ENCODE peak calls at places on chromosome 11, in five cellular contexts. W, L, D, A and B are unnamed samples. For H3K4me1, the result is how much of the 10 kb centered on the place peaks cover.

GRCh38 chr11:109957601-109958000 is 135.6 kb upstream of the ZC3H12C start:
- DNase-seq in W (peak), D (no peak), L (no peak), A (no peak), B (no peak)

GRCh38 chr11:12182650-12183511 is 72.5 kb downstream of the MICAL2 start:
- DNase-seq in A (peak), D (peak), L (no peak), W (peak), B (peak)

GRCh38 chr11:46279393-46280099 is 2.1 kb downstream of the CREB3L1 start:
- DNase-seq in L (no peak), W (peak), D (peak), A (no peak), B (peak)

GRCh38 chr11:115471367-115471766 is 32.8 kb downstream of the CADM1 start:
- DNase-seq in W (no peak), L (no peak), D (no peak), A (no peak), B (no peak)

GRCh38 chr11:34827239-34827638 is 88.9 kb downstream of the APIP start:
- DNase-seq in L (no peak), A (no peak), D (no peak), W (peak), B (no peak)

GRCh38 chr11:27420217-27420616 is 52.4 kb downstream of the LGR4 start:
- DNase-seq in D (no peak), W (no peak), L (no peak), A (no peak), B (no peak)

GRCh38 chr11:3913921-3914320 is 58.5 kb downstream of the STIM1 start:
- DNase-seq in A (no peak), L (no peak), W (peak), D (no peak), B (no peak)

GRCh38 chr11:45724145-45724544 is 58.7 kb upstream of the CHST1 start:
- DNase-seq in L (no peak), W (no peak), A (peak), D (no peak), B (no peak)

GRCh38 chr11:11265994-11266606 is 87.0 kb downstream of the CSNK2A3 start:
- DNase-seq in L (peak), D (peak), W (no peak), A (peak), B (no peak)

GRCh38 chr11:78257654-78258053 is 68.9 kb downstream of the USP35 start:
- DNase-seq in W (no peak), L (no peak), A (no peak), D (no peak), B (no peak)

GRCh38 chr11:2771758-2772466 is 72.1 kb upstream of the KCNQ1OT1 start:
- DNase-seq in L (no peak), D (peak), A (no peak), W (no peak), B (no peak)

GRCh38 chr11:45209000-45209399 is 62.6 kb downstream of the PRDM11 start:
- DNase-seq in D (no peak), L (no peak), A (no peak), W (no peak), B (no peak)

GRCh38 chr11:41786087-41786486 is 326.6 kb upstream of the LRRC4C start:
- DNase-seq in D (no peak), A (no peak), W (no peak), L (no peak), B (no peak)

GRCh38 chr11:69367211-69367964 is 73.4 kb downstream of the MYEOV start:
- DNase-seq in L (no peak), W (no peak), A (no peak), D (peak), B (peak)

GRCh38 chr11:94027210-94027609 is 6.1 kb downstream of the HEPHL1 start:
- DNase-seq in W (no peak), A (no peak), L (no peak), D (no peak), B (no peak)

GRCh38 chr11:85810871-85811611 is at the start of gene SYTL2:
- DNase-seq in L (peak), A (peak), D (peak), W (peak), B (peak)

GRCh38 chr11:45881708-45882368 is 3.6 kb upstream of the MAPK8IP1 start:
- DNase-seq in D (no peak), L (no peak), A (no peak), W (no peak), B (no peak)

GRCh38 chr11:58574851-58575250 is 805 bp downstream of the LPXN start:
- DNase-seq in W (peak), L (no peak), A (no peak), D (no peak), B (peak)

GRCh38 chr11:12835286-12835685 is 161.1 kb downstream of the TEAD1 start:
- DNase-seq in W (no peak), A (no peak), L (no peak), D (no peak), B (no peak)

GRCh38 chr11:113274708-113275582 is 39.4 kb upstream of the TTC12 start:
- DNase-seq in L (no peak), W (no peak), D (no peak), A (peak), B (no peak)

GRCh38 chr11:124868322-124869274 is 3.4 kb downstream of the ROBO3 start:
- DNase-seq in L (no peak), D (no peak), A (no peak), W (no peak), B (no peak)

GRCh38 chr11:962743-963142 is 37.1 kb downstream of the AP2A2 start:
- DNase-seq in A (no peak), W (no peak), D (no peak), L (no peak), B (no peak)

GRCh38 chr11:121467965-121468364 is 15.2 kb upstream of the SORL1-AS1 start:
- DNase-seq in D (no peak), W (no peak), A (no peak), L (no peak), B (no peak)

GRCh38 chr11:59555601-59556114 is 44.3 kb downstream of the OR4D9 start:
- DNase-seq in W (no peak), A (no peak), D (no peak), L (no peak), B (no peak)

GRCh38 chr11:69215784-69216415 is 60.2 kb downstream of the SMIM38 start:
- DNase-seq in D (no peak), W (peak), L (no peak), A (no peak), B (no peak)

GRCh38 chr11:10909141-10909883 is 51.5 kb upstream of the ZBED5 start:
- DNase-seq in D (no peak), W (no peak), A (no peak), L (no peak), B (no peak)

GRCh38 chr11:89201138-89201537 is 23.5 kb downstream of the TYR start:
- DNase-seq in A (no peak), W (no peak), L (no peak), D (no peak), B (peak)

GRCh38 chr11:82792319-82792718 is 58.7 kb upstream of the FAM181B start:
- DNase-seq in D (no peak), L (no peak), W (no peak), A (no peak), B (no peak)

GRCh38 chr11:65609236-65609635 is 4.8 kb downstream of the MAP3K11 start:
- DNase-seq in W (peak), L (no peak), D (no peak), A (no peak), B (no peak)

GRCh38 chr11:14054708-14055107 is 92.2 kb downstream of the SPON1 start:
- DNase-seq in D (peak), W (peak), L (no peak), A (no peak), B (no peak)

GRCh38 chr11:47111318-47111804 is 65.3 kb downstream of the ARFGAP2 start:
- DNase-seq in D (no peak), W (no peak), L (no peak), A (no peak), B (no peak)

GRCh38 chr11:101169944-101170343 is 40.3 kb upstream of the PGR start:
- DNase-seq in W (no peak), D (no peak), L (no peak), A (no peak), B (no peak)

GRCh38 chr11:67484847-67485311 is 2.1 kb downstream of the AIP start:
- DNase-seq in W (no peak), L (no peak), A (no peak), D (no peak), B (no peak)

GRCh38 chr11:114262681-114263509 is 33.3 kb upstream of the NNMT start:
- DNase-seq in W (peak), A (peak), D (peak), L (no peak), B (peak)

GRCh38 chr11:6637871-6638270 is 17.7 kb downstream of the DCHS1 start:
- DNase-seq in A (no peak), W (peak), D (peak), L (no peak), B (no peak)

GRCh38 chr11:67463680-67464410 is 5.2 kb downstream of the TMEM134 start:
- DNase-seq in L (no peak), D (peak), W (no peak), A (no peak), B (no peak)

GRCh38 chr11:96200243-96200642 is 142.8 kb downstream of the MAML2 start:
- DNase-seq in D (no peak), A (no peak), W (peak), L (no peak), B (peak)

GRCh38 chr11:17643506-17644405 is 75.6 kb upstream of the MYOD1 start:
- DNase-seq in W (no peak), D (no peak), A (no peak), L (no peak), B (no peak)

DNA sequence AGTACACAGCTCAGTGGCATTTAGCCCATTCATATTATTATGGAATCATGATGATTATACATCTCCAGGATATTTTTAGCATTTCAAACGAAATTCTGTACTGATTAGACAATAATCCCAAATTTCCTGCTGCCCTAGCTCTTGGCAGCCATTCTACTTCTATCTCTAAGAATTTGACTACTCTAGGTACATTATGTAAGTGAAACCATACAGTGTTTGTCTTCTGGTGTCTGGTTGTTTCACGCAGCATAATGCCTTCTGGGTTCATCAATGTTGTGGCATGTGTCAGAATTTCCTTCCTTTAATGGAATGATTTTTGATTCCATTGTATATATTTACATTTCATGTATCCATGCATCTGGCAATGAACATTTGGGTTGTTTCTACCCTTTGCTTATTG is 517.7 kb downstream of the ETS1 start:
- DNase-seq in D (no peak), W (no peak), L (no peak), A (no peak), B (peak)
- H3K4me1 ChIP-seq in D (under half), W (under half), L (under half), A (under half), B (under half)

GRCh38 chr11:61833478-61833877 is 5.4 kb downstream of the FADS2 start:
- DNase-seq in L (no peak), A (no peak), D (no peak), W (no peak), B (no peak)

GRCh38 chr11:61832207-61832606 is 4.1 kb downstream of the FADS2 start:
- DNase-seq in D (no peak), L (no peak), W (no peak), A (no peak), B (no peak)

GRCh38 chr11:61833926-61834277 is 5.8 kb downstream of the FADS2 start:
- DNase-seq in L (no peak), D (no peak), W (no peak), A (no peak), B (no peak)

GRCh38 chr11:61834278-61835004 is 6.3 kb downstream of the FADS2 start:
- DNase-seq in D (peak), L (no peak), A (peak), W (peak), B (peak)

GRCh38 chr11:61832758-61833157 is 4.7 kb downstream of the FADS2 start:
- DNase-seq in W (no peak), A (no peak), D (peak), L (no peak), B (no peak)
- H3K4me3 ChIP-seq in W (no peak), A (no peak), D (no peak), L (no peak), B (no peak)

DNA sequence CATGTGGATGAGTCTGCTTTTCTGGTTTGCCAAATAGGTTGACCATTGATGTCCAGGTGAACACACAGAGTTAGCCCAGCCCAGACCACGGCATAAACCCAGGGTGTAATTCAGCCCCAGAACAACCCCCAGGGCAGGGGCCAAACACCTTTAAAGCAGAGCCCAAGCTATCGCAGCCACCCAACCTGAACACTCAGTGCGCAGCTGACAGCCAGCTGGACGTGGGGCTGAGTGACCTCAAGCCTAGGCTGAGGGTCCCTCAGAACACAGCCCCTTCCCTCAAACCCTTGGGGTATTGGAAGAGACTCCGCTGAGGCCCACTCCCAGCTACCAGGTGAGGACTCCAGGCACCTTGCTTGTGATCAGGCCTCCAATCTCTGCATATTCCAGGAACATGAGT is 161.5 kb upstream of the NECTIN1 start:
- DNase-seq in D (no peak), L (no peak), W (no peak), A (no peak), B (no peak)
- H3K4me1 ChIP-seq in D (under half), L (under half), W (under half), A (half or more), B (under half)

GRCh38 chr11:35943294-35943693 is 568 bp upstream of the LDLRAD3 start:
- DNase-seq in W (no peak), D (no peak), A (no peak), L (no peak), B (no peak)

GRCh38 chr11:35943761-35944502 is at the start of gene LDLRAD3:
- DNase-seq in A (peak), D (peak), L (peak), W (peak), B (peak)

GRCh38 chr11:35946766-35947165 is 2.9 kb downstream of the LDLRAD3 start:
- DNase-seq in A (no peak), W (no peak), L (no peak), D (no peak), B (no peak)

GRCh38 chr11:35944503-35945136 is 758 bp downstream of the LDLRAD3 start:
- DNase-seq in D (no peak), A (peak), L (no peak), W (peak), B (no peak)

GRCh38 chr11:35945137-35945518 is 1.3 kb downstream of the LDLRAD3 start:
- DNase-seq in D (no peak), L (no peak), A (no peak), W (no peak), B (no peak)
- H3K4me3 ChIP-seq in D (peak), L (peak), A (no peak), W (peak), B (peak)

GRCh38 chr11:62646825-62647608 is 604 bp upstream of the GANAB start:
- DNase-seq in A (no peak), L (no peak), D (no peak), W (no peak), B (no peak)
- H3K4me1 ChIP-seq in A (under half), L (under half), D (under half), W (under half), B (under half)

GRCh38 chr11:130848361-130849214 is 67.7 kb downstream of the SNX19 start:
- DNase-seq in D (no peak), W (no peak), L (no peak), A (no peak), B (no peak)

GRCh38 chr11:130849215-130849568 is 67.1 kb downstream of the SNX19 start:
- DNase-seq in A (no peak), D (no peak), L (no peak), W (peak), B (no peak)

GRCh38 chr11:130846606-130847005 is 69.7 kb downstream of the SNX19 start:
- DNase-seq in D (no peak), A (peak), W (no peak), L (no peak), B (no peak)

GRCh38 chr11:130850185-130850944 is 65.9 kb downstream of the SNX19 start:
- DNase-seq in W (no peak), D (no peak), A (no peak), L (no peak), B (no peak)

DNA sequence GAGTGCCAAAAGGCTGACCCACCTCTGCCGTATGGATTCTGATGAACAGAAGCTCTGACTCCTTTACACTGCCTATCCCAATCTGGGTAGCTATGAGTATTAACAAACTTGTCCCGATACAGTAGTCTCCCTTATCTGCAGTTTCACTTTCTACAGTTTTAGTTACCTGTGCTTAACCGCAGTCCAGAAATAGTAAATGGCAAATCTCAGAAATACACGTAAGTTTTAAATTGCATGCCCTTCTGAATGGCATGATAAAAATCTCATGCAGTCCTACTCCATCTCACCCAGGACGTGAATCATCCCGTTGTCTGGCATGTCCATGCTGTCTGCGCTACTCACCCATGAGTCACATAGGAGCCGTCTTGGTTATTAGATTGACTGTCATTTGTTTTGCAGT is 68.8 kb downstream of the SNX19 start:
- DNase-seq in A (no peak), L (no peak), W (peak), D (no peak), B (no peak)
- H3K4me3 ChIP-seq in A (no peak), L (no peak), W (no peak), D (no peak), B (no peak)

GRCh38 chr11:75159081-75159953 is 8.4 kb downstream of the SLCO2B1 start:
- DNase-seq in A (no peak), L (no peak), W (no peak), D (no peak), B (no peak)
- H3K4me1 ChIP-seq in A (under half), L (under half), W (under half), D (under half), B (under half)